ENCODE peak calls at places on chromosome 1, in four cellular contexts. One of them, this sample, is unnamed.

GRCh38 chr1:67299296-67299695 is 8.4 kb upstream of the IL12RB2 start:
- DNase-seq in neural crest cell: no peak
- DNase-seq in T follicular helper cell: no peak
- DNase-seq in mucosa of gallbladder: no peak
- DNase-seq in this sample: no peak

GRCh38 chr1:156987715-156988114 is 57.8 kb downstream of the ARHGEF11 start:
- DNase-seq in T follicular helper cell: no peak
- DNase-seq in mucosa of gallbladder: no peak
- DNase-seq in neural crest cell: no peak
- DNase-seq in this sample: no peak

GRCh38 chr1:84635261-84635848 is 54.9 kb downstream of the SSX2IP start:
- DNase-seq in neural crest cell: no peak
- DNase-seq in T follicular helper cell: no peak
- DNase-seq in mucosa of gallbladder: no peak
- DNase-seq in this sample: no peak

GRCh38 chr1:220271706-220272046 is 577 bp downstream of the RAB3GAP2 start:
- DNase-seq in mucosa of gallbladder: no peak
- DNase-seq in T follicular helper cell: no peak
- DNase-seq in neural crest cell: no peak
- DNase-seq in this sample: no peak

GRCh38 chr1:226625832-226626576 is 77.4 kb downstream of the STUM start:
- DNase-seq in neural crest cell: no peak
- DNase-seq in T follicular helper cell: no peak
- DNase-seq in mucosa of gallbladder: no peak
- DNase-seq in this sample: no peak

GRCh38 chr1:226064816-226065248 is 2.3 kb downstream of the H3-3A start:
- DNase-seq in mucosa of gallbladder: peak
- DNase-seq in T follicular helper cell: peak
- DNase-seq in neural crest cell: no peak
- DNase-seq in this sample: peak

GRCh38 chr1:115669002-115669673 is 27.4 kb downstream of the VANGL1 start:
- DNase-seq in neural crest cell: no peak
- DNase-seq in T follicular helper cell: no peak
- DNase-seq in mucosa of gallbladder: no peak
- DNase-seq in this sample: peak

GRCh38 chr1:11354893-11355593 is 82.0 kb downstream of the UBIAD1 start:
- DNase-seq in mucosa of gallbladder: no peak
- DNase-seq in T follicular helper cell: no peak
- DNase-seq in neural crest cell: peak
- DNase-seq in this sample: no peak

GRCh38 chr1:201501812-201502510 is 5.0 kb downstream of the CSRP1 start:
- DNase-seq in mucosa of gallbladder: peak
- DNase-seq in T follicular helper cell: no peak
- DNase-seq in neural crest cell: no peak
- DNase-seq in this sample: no peak

GRCh38 chr1:174160109-174160473 is 771 bp downstream of the RABGAP1L start:
- DNase-seq in T follicular helper cell: peak
- DNase-seq in neural crest cell: peak
- DNase-seq in mucosa of gallbladder: peak
- DNase-seq in this sample: no peak

GRCh38 chr1:59357645-59358044 is 60.8 kb downstream of the FGGY start:
- DNase-seq in T follicular helper cell: no peak
- DNase-seq in mucosa of gallbladder: no peak
- DNase-seq in neural crest cell: no peak
- DNase-seq in this sample: no peak

GRCh38 chr1:218945050-218945449 is 228.6 kb upstream of the LYPLAL1 start:
- DNase-seq in neural crest cell: no peak
- DNase-seq in mucosa of gallbladder: no peak
- DNase-seq in T follicular helper cell: no peak
- DNase-seq in this sample: no peak

GRCh38 chr1:115969509-115969908 is 6.8 kb upstream of the SLC22A15 start:
- DNase-seq in neural crest cell: peak
- DNase-seq in T follicular helper cell: no peak
- DNase-seq in mucosa of gallbladder: no peak
- DNase-seq in this sample: no peak

GRCh38 chr1:232669981-232670763 is 40.2 kb upstream of the SIPA1L2 start:
- DNase-seq in T follicular helper cell: no peak
- DNase-seq in neural crest cell: no peak
- DNase-seq in mucosa of gallbladder: no peak
- DNase-seq in this sample: no peak

GRCh38 chr1:88985033-88985432 is 7.4 kb downstream of the KYAT3 start:
- DNase-seq in T follicular helper cell: no peak
- DNase-seq in neural crest cell: no peak
- DNase-seq in mucosa of gallbladder: no peak
- DNase-seq in this sample: no peak

GRCh38 chr1:234968470-234968869 is 160.2 kb downstream of the TOMM20 start:
- DNase-seq in T follicular helper cell: no peak
- DNase-seq in mucosa of gallbladder: no peak
- DNase-seq in neural crest cell: no peak
- DNase-seq in this sample: no peak

GRCh38 chr1:111190931-111191451 is 9.5 kb downstream of the DENND2D start:
- DNase-seq in T follicular helper cell: no peak
- DNase-seq in neural crest cell: no peak
- DNase-seq in mucosa of gallbladder: no peak
- DNase-seq in this sample: no peak

GRCh38 chr1:28194326-28195035 is 18.0 kb upstream of the PTAFR start:
- DNase-seq in T follicular helper cell: no peak
- DNase-seq in mucosa of gallbladder: no peak
- DNase-seq in neural crest cell: no peak
- DNase-seq in this sample: no peak

GRCh38 chr1:29043270-29043971 is 80.3 kb downstream of the TMEM200B start:
- DNase-seq in neural crest cell: no peak
- DNase-seq in mucosa of gallbladder: no peak
- DNase-seq in T follicular helper cell: no peak
- DNase-seq in this sample: no peak

GRCh38 chr1:34745666-34746065 is 9.2 kb upstream of the GJB5 start:
- DNase-seq in neural crest cell: no peak
- DNase-seq in T follicular helper cell: no peak
- DNase-seq in mucosa of gallbladder: no peak
- DNase-seq in this sample: no peak

This sample was measured in T-helper 2 cell.